ENCODE peak calls at places on chromosomes 7 and 10, in four cellular contexts. B, A, I and R are unnamed samples.

GRCh38 chr10:43114743-43115611 is 23.3 kb upstream of the CSGALNACT2 start:
- DNase-seq in B (no peak), A (no peak), I (no peak), R (no peak)

GRCh38 chr10:74677951-74678350 is 148.4 kb upstream of the KAT6B start:
- DNase-seq in B (no peak), A (no peak), I (no peak), R (peak)

GRCh38 chr7:158815046-158815445 is 14.3 kb downstream of the ESYT2 start:
- DNase-seq in B (no peak), A (peak), I (no peak), R (no peak)

GRCh38 chr10:18504161-18504560 is 147.2 kb downstream of the NSUN6 start:
- DNase-seq in B (no peak), A (no peak), I (no peak), R (no peak)

GRCh38 chr10:95290801-95291633 is at the start of gene PDLIM1:
- DNase-seq in B (peak), A (peak), I (peak), R (no peak)

GRCh38 chr10:52447931-52448353 is 133.9 kb downstream of the DKK1 start:
- DNase-seq in B (no peak), A (no peak), I (no peak), R (no peak)

GRCh38 chr7:24200407-24200806 is 83.6 kb upstream of the NPY start:
- DNase-seq in B (no peak), A (no peak), I (no peak), R (no peak)

GRCh38 chr7:123537026-123537642 is 2.7 kb upstream of the IQUB start:
- DNase-seq in B (peak), A (no peak), I (no peak), R (no peak)

GRCh38 chr7:82339958-82340357 is 103.6 kb downstream of the CACNA2D1 start:
- DNase-seq in B (no peak), A (no peak), I (no peak), R (no peak)

GRCh38 chr7:20744913-20745587 is 41.6 kb downstream of the SP8 start:
- DNase-seq in B (no peak), A (no peak), I (peak), R (no peak)

GRCh38 chr7:36719233-36719632 is 5.1 kb downstream of the AOAH start:
- DNase-seq in B (no peak), A (no peak), I (no peak), R (no peak)

GRCh38 chr7:137791947-137792346 is 54.8 kb downstream of the DGKI start:
- DNase-seq in B (no peak), A (no peak), I (no peak), R (no peak)

GRCh38 chr10:99619851-99620712 is at the start of gene SLC25A28:
- DNase-seq in B (peak), A (peak), I (peak), R (peak)

GRCh38 chr10:70191906-70192305 is 21.6 kb upstream of the SAR1A start:
- DNase-seq in B (no peak), A (no peak), I (no peak), R (no peak)

GRCh38 chr7:7207876-7208275 is 25.5 kb downstream of the C1GALT1 start:
- DNase-seq in B (no peak), A (no peak), I (no peak), R (no peak)

GRCh38 chr7:127675716-127676115 is 23.7 kb downstream of the SND1 start:
- DNase-seq in B (no peak), A (no peak), I (no peak), R (no peak)

GRCh38 chr10:6382081-6382480 is 179.3 kb downstream of the PFKFB3 start:
- DNase-seq in B (no peak), A (no peak), I (no peak), R (peak)

GRCh38 chr10:133306941-133307379 is 1.7 kb downstream of the TUBGCP2 start:
- DNase-seq in B (no peak), A (no peak), I (peak), R (no peak)

GRCh38 chr10:133309111-133309719 is 501 bp downstream of the ZNF511 start:
- DNase-seq in B (peak), A (peak), I (peak), R (peak)

GRCh38 chr10:133306097-133306476 is 2.6 kb downstream of the TUBGCP2 start:
- DNase-seq in B (no peak), A (no peak), I (no peak), R (no peak)

GRCh38 chr10:133308431-133309110 is at the start of the genes TUBGCP2 and ZNF511:
- DNase-seq in B (peak), A (peak), I (peak), R (no peak)

GRCh38 chr10:133307776-133308430 is 769 bp downstream of the TUBGCP2 start:
- DNase-seq in B (peak), A (peak), I (peak), R (peak)
- TF ChIP-seq KDM1A in B (no peak), A (no peak), I (no peak), R (no peak)

DNA sequence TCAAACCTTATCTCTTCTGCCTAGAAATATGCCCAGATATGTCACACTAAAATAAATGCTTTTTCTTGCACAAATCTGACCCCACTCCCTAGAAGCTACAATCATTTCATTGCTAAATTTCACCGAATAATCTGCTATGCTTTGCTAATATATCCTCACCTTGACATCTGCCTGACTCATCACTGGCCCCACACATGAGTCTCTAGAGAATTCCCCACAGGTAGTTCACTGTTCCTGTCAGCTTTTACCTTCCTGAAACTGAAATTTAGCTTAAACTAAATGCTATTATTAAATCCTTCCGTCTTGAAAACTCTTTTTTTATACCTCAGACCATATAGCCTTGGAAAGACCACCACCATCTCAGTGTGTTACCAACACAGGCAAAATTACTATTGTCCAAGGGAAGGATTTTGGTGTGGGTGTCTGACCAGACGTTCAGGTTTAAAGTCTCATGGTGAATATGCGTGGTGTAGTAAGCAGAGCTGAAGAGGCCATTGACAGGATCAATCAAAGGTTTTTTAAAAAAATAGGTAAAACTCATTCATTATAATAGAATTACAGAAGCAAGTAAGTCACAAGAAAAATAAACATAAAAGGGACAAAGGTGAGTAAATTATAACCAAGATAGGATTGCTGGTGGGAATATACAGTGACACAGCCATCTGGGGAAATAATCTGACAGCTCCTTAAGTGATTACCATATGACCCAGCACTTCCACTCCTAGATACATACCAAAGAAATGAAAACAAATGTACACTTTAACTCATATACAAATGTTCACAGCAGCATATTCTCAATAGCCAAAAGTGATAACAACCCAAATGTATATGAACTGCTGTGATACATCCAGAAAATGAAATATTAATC is 173.5 kb downstream of the KMT2E start:
- DNase-seq in B (no peak), A (no peak), I (no peak), R (peak)
- TF ChIP-seq YY1 in B (no peak), A (no peak), I (no peak), R (no peak)

DNA sequence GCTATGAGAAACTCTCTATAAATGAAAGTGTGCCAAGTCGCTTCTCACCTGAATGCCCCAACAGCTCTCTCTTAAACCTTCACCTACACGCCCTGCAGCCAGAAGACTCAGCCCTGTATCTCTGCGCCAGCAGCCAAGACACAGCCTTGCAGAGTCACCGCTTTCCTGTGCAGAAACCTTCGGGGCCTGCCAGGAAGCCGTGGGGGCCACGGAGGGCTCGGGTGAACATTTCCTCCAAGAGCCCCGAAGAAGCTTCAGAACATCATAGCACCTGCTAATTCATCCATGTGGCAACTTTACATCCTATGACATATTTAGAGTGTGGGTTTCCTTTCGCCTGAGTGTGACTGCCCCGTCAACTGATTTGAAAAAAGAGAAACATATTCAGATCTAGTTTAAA is 55.7 kb upstream of the PRSS58 start:
- DNase-seq in B (no peak), A (no peak), I (no peak), R (no peak)
- TF ChIP-seq KDM1A in B (no peak), A (no peak), I (no peak), R (no peak)

DNA sequence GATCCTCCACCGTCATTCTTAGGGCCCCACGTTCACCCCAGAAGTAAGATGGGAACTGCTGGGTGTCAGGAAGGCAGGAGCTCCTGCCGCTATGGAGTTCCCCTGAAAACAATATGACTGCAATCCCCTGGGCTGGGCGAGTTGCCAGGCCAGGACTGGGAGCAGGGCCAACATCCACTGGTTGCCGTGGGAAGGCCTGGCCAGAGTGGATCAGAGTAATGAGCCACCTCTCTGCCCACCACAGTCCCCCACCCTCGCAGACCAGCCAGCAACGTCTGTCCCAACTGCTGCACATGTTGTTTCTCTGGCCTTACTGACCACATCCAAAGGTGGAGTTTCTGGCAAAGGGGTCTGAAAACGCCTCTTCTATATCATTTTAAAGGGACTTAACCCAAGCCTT is 86.6 kb downstream of the STRA8 start:
- DNase-seq in B (no peak), A (no peak), I (no peak), R (no peak)
- TF ChIP-seq YY1 in B (no peak), A (no peak), I (no peak), R (no peak)